ENCODE peak calls at places on chromosomes 11 and 22, in nine cellular contexts. Z, T, F, N, P, D, O, J and L are unnamed samples.

GRCh38 chr11:108958446-108959123 is 293.7 kb downstream of the DDX10 start:
- DNase-seq in Z (peak; percentile 52), T (peak; percentile 69), F (no peak), N (no peak), P (peak; percentile 85), D (no peak), O (peak; percentile 89), J (no peak), L (peak; percentile 80)

GRCh38 chr11:102882389-102883024 is 7.7 kb upstream of the MMP12 start:
- DNase-seq in Z (no peak), T (no peak), F (no peak), N (no peak), P (peak; percentile 31), D (no peak), O (peak; percentile 17), J (no peak), L (peak; percentile 62)

GRCh38 chr11:92136792-92137191 is 87.8 kb upstream of the FAT3 start:
- DNase-seq in Z (no peak), T (no peak), F (no peak), N (no peak), P (no peak), D (no peak), O (no peak), J (no peak), L (no peak)

GRCh38 chr22:46102752-46103151 is 47.6 kb upstream of the PPARA start:
- DNase-seq in Z (no peak), T (no peak), F (no peak), N (no peak), P (no peak), D (no peak), O (no peak), J (no peak), L (no peak)

GRCh38 chr22:35102663-35103062 is 36.7 kb downstream of the ISX start:
- DNase-seq in Z (no peak), T (peak; percentile 37), F (no peak), N (no peak), P (peak; percentile 11), D (peak; percentile 5), O (peak; percentile 14), J (no peak), L (peak; percentile 2)

GRCh38 chr11:3147257-3147619 is 17.9 kb downstream of the OSBPL5 start:
- DNase-seq in Z (no peak), T (no peak), F (no peak), N (no peak), P (no peak), D (no peak), O (no peak), J (no peak), L (peak; percentile 48)

GRCh38 chr11:114154271-114155047 is 94.9 kb downstream of the ZBTB16 start:
- DNase-seq in Z (no peak), T (no peak), F (no peak), N (no peak), P (peak; percentile 95), D (no peak), O (peak; percentile 96), J (no peak), L (no peak)

GRCh38 chr22:29343313-29343805 is 27.9 kb upstream of the RASL10A start:
- DNase-seq in Z (peak; percentile 92), T (peak; percentile 59), F (no peak), N (no peak), P (peak; percentile 88), D (no peak), O (peak; percentile 77), J (no peak), L (peak; percentile 71)

GRCh38 chr22:21876486-21877176 is 9.2 kb upstream of the MAPK1 start:
- DNase-seq in Z (peak; percentile 48), T (no peak), F (no peak), N (no peak), P (peak; percentile 82), D (no peak), O (peak; percentile 79), J (no peak), L (peak; percentile 48)

GRCh38 chr11:132312161-132312560 is 941.7 kb downstream of the NTM start:
- DNase-seq in Z (no peak), T (peak; percentile 35), F (no peak), N (no peak), P (peak; percentile 78), D (no peak), O (peak; percentile 49), J (no peak), L (peak; percentile 91)

GRCh38 chr11:115215694-115216615 is 288.3 kb downstream of the CADM1 start:
- DNase-seq in Z (no peak), T (no peak), F (peak; percentile 44), N (no peak), P (peak; percentile 36), D (no peak), O (no peak), J (no peak), L (peak; percentile 6)

GRCh38 chr22:23376256-23376655 is 195.9 kb downstream of the BCR start:
- DNase-seq in Z (no peak), T (peak; percentile 11), F (no peak), N (no peak), P (peak; percentile 28), D (peak; percentile 80), O (peak; percentile 4), J (no peak), L (peak; percentile 46)

GRCh38 chr22:48310740-48311139 is 1516.9 kb downstream of the BRD1 start:
- DNase-seq in Z (no peak), T (no peak), F (no peak), N (no peak), P (no peak), D (no peak), O (no peak), J (no peak), L (no peak)